ENCODE peak calls at places on chromosomes 2 and 18, in seven cellular contexts. O is GM12865, N is endothelial cell of umbilical vein, B is cardiac fibroblast, S is heart left ventricle, K is right lobe of liver, U is ovary. R is an unnamed sample.

GRCh38 chr2:44480068-44480467 is 118.3 kb downstream of the CAMKMT start:
- DNase-seq in N (no peak), U (no peak), O (no peak), B (no peak), S (no peak), K (no peak), R (no peak)

GRCh38 chr2:47313141-47313691 is 89.7 kb upstream of the MSH2 start:
- DNase-seq in B (peak), S (no peak), U (no peak), O (no peak), K (no peak), N (no peak), R (no peak)

GRCh38 chr2:219658447-219658846 is 31.0 kb downstream of the SLC4A3 start:
- DNase-seq in S (no peak), O (no peak), N (no peak), U (no peak), B (peak), K (no peak), R (no peak)

GRCh38 chr2:2874805-2875204 is 502.8 kb downstream of the EIPR1 start:
- DNase-seq in O (no peak), S (no peak), N (no peak), K (no peak), U (no peak), B (no peak), R (no peak)

GRCh38 chr2:56224316-56224715 is 40.5 kb downstream of the CCDC85A start:
- DNase-seq in K (no peak), N (peak), B (no peak), U (no peak), S (no peak), O (no peak), R (no peak)

GRCh38 chr2:123513351-123513750 is 511.7 kb upstream of the CNTNAP5 start:
- DNase-seq in K (no peak), U (no peak), O (no peak), B (no peak), N (no peak), S (no peak), R (no peak)

GRCh38 chr2:64478502-64479230 is 24.7 kb downstream of the LGALSL start:
- DNase-seq in K (no peak), B (no peak), N (no peak), O (no peak), U (no peak), S (no peak), R (no peak)

GRCh38 chr2:9191044-9191481 is 15.5 kb upstream of the ASAP2 start:
- DNase-seq in O (no peak), S (peak), B (peak), U (peak), K (peak), N (peak), R (no peak)

GRCh38 chr2:239676716-239677454 is 276.1 kb upstream of the HDAC4 start:
- DNase-seq in S (no peak), N (no peak), U (no peak), K (no peak), B (no peak), O (no peak), R (no peak)

GRCh38 chr2:20422679-20423271 is 24.1 kb upstream of the RHOB start:
- DNase-seq in U (peak), N (no peak), O (peak), K (no peak), B (peak), S (peak), R (no peak)

GRCh38 chr2:205571300-205571858 is 110.9 kb upstream of the NRP2 start:
- DNase-seq in O (no peak), B (no peak), S (no peak), N (no peak), U (no peak), K (no peak), R (no peak)

GRCh38 chr18:72700961-72701710 is 157.0 kb upstream of the CBLN2 start:
- DNase-seq in S (no peak), O (peak), K (no peak), B (peak), N (no peak), U (no peak), R (no peak)

GRCh38 chr2:235358981-235359471 is 134.8 kb upstream of the AGAP1 start:
- DNase-seq in U (no peak), S (no peak), B (no peak), O (no peak), K (no peak), N (no peak), R (no peak)

GRCh38 chr2:109446531-109447131 is 167.1 kb downstream of the SEPTIN10 start:
- DNase-seq in B (no peak), K (no peak), S (no peak), O (no peak), N (no peak), U (no peak), R (no peak)

GRCh38 chr2:12931211-12931844 is 214.6 kb downstream of the TRIB2 start:
- DNase-seq in K (no peak), B (peak), S (peak), N (peak), O (peak), U (no peak), R (no peak)

GRCh38 chr18:57816208-57816999 is 13.3 kb upstream of the ATP8B1 start:
- DNase-seq in S (no peak), O (no peak), B (no peak), U (no peak), K (no peak), N (no peak), R (no peak)

GRCh38 chr2:205650450-205650849 is 31.9 kb upstream of the NRP2 start:
- DNase-seq in S (no peak), N (peak), O (no peak), B (peak), U (no peak), K (no peak), R (no peak)

GRCh38 chr2:222320441-222321395 is 21.9 kb upstream of the PAX3 start:
- DNase-seq in N (peak), B (no peak), O (no peak), U (no peak), K (no peak), S (no peak), R (no peak)

GRCh38 chr2:26585966-26586365 is 55.2 kb downstream of the CIB4 start:
- DNase-seq in K (no peak), U (no peak), S (no peak), O (no peak), N (no peak), B (no peak), R (no peak)

GRCh38 chr2:82993631-82994030 is 1465.4 kb downstream of the SUCLG1 start:
- DNase-seq in U (no peak), B (no peak), S (no peak), K (no peak), O (no peak), N (no peak), R (peak)

GRCh38 chr2:168849610-168850009 is 40.6 kb downstream of the SPC25 start:
- DNase-seq in S (peak), O (peak), U (peak), N (peak), K (peak), B (peak), R (no peak)

GRCh38 chr18:13387856-13388548 is 169.4 kb downstream of the LDLRAD4 start:
- DNase-seq in U (no peak), O (no peak), N (peak), B (peak), K (no peak), S (no peak), R (no peak)

GRCh38 chr2:105545731-105546622 is 147.1 kb upstream of the FHL2 start:
- DNase-seq in K (no peak), O (peak), N (peak), S (peak), U (peak), B (peak), R (no peak)

GRCh38 chr2:27356382-27357181 is at the start of gene GTF3C2:
- DNase-seq in U (peak), B (peak), K (peak), N (peak), S (peak), O (peak), R (peak)

GRCh38 chr18:47204908-47205522 is 28.9 kb upstream of the IER3IP1 start:
- DNase-seq in S (peak), U (no peak), O (peak), N (peak), K (no peak), B (peak), R (peak)

GRCh38 chr2:2824588-2824987 is 493.5 kb upstream of the MYT1L start:
- DNase-seq in S (no peak), O (no peak), K (no peak), U (no peak), N (no peak), B (no peak), R (no peak)

GRCh38 chr2:31244101-31244500 is 10.1 kb downstream of the EHD3 start:
- DNase-seq in K (no peak), O (no peak), B (no peak), U (no peak), N (no peak), S (no peak), R (no peak)

GRCh38 chr2:140679752-140680151 is 1451.1 kb downstream of the LRP1B start:
- DNase-seq in B (no peak), S (no peak), U (no peak), O (no peak), N (no peak), K (no peak), R (no peak)

GRCh38 chr2:108911807-108912628 is 77.0 kb downstream of the EDAR start:
- DNase-seq in O (no peak), K (no peak), N (no peak), U (peak), B (no peak), S (no peak), R (no peak)

GRCh38 chr18:59123588-59124369 is 15.9 kb upstream of the SEC11C start:
- DNase-seq in B (peak), K (no peak), O (peak), U (no peak), S (no peak), N (no peak), R (no peak)

GRCh38 chr2:49044680-49045079 is 109.6 kb downstream of the FSHR start:
- DNase-seq in O (no peak), N (no peak), S (no peak), K (no peak), B (peak), U (no peak), R (no peak)

GRCh38 chr2:47250576-47251403 is 95.7 kb upstream of the STPG4 start:
- DNase-seq in B (no peak), U (no peak), S (no peak), N (no peak), O (no peak), K (no peak), R (peak)

GRCh38 chr2:9206991-9207640 is 504 bp downstream of the ASAP2 start:
- DNase-seq in B (peak), O (peak), S (peak), N (peak), U (peak), K (no peak), R (no peak)

GRCh38 chr2:212911011-212911410 is 240.4 kb downstream of the IKZF2 start:
- DNase-seq in U (no peak), S (no peak), O (peak), N (no peak), K (no peak), B (no peak), R (no peak)

GRCh38 chr2:42184346-42184745 is 15.2 kb downstream of the EML4 start:
- DNase-seq in O (no peak), S (no peak), N (no peak), B (no peak), K (no peak), U (no peak), R (no peak)

GRCh38 chr2:102070058-102070642 is 72.4 kb upstream of the IL1R1 start:
- DNase-seq in O (no peak), B (peak), U (peak), S (peak), N (no peak), K (peak), R (peak)

GRCh38 chr2:32947484-32948143 is 861 bp downstream of the LTBP1 start:
- DNase-seq in B (peak), S (peak), N (peak), O (peak), K (no peak), U (peak), R (no peak)

GRCh38 chr2:16722121-16722520 is 56.5 kb upstream of the CYRIA start:
- DNase-seq in U (no peak), O (no peak), K (no peak), S (no peak), N (no peak), B (no peak), R (no peak)

GRCh38 chr2:16725549-16725948 is 59.9 kb upstream of the CYRIA start:
- DNase-seq in O (no peak), N (no peak), B (no peak), U (no peak), S (no peak), K (no peak), R (no peak)

GRCh38 chr2:16719409-16719808 is 53.8 kb upstream of the CYRIA start:
- DNase-seq in N (no peak), B (no peak), S (no peak), O (no peak), K (no peak), U (no peak), R (no peak)

GRCh38 chr2:16726147-16726546 is 60.5 kb upstream of the CYRIA start:
- DNase-seq in K (no peak), N (no peak), B (no peak), U (no peak), S (no peak), O (no peak), R (no peak)

GRCh38 chr2:16722677-16723076 is 57.0 kb upstream of the CYRIA start:
- DNase-seq in K (no peak), B (no peak), S (no peak), N (no peak), U (no peak), O (no peak), R (no peak)
- TF ChIP-seq CTCF in K (no peak), B (no peak), S (no peak), N (no peak), U (no peak), O (no peak), R (no peak)

GRCh38 chr2:134231965-134232340 is 21.9 kb upstream of the MGAT5 start:
- DNase-seq in O (peak), U (no peak), B (no peak), N (no peak), K (no peak), S (no peak), R (no peak)
- H3K4me3 ChIP-seq in O (no peak), U (no peak), B (no peak), N (no peak), K (no peak), S (no peak), R (no peak)

GRCh38 chr2:71460595-71461303 is 7.4 kb downstream of the DYSF start:
- DNase-seq in N (peak), B (no peak), S (no peak), U (no peak), K (peak), O (no peak), R (no peak)
- TF ChIP-seq CTCF in N (peak), B (peak), S (peak), U (no peak), K (peak), O (peak), R (peak)

GRCh38 chr2:79935771-79936657 is 368.5 kb downstream of the LRRTM1 start:
- DNase-seq in N (peak), O (peak), S (peak), U (no peak), B (peak), K (no peak), R (peak)
- H3K4me3 ChIP-seq in N (no peak), O (no peak), S (peak), U (no peak), B (no peak), K (no peak), R (no peak)

DNA sequence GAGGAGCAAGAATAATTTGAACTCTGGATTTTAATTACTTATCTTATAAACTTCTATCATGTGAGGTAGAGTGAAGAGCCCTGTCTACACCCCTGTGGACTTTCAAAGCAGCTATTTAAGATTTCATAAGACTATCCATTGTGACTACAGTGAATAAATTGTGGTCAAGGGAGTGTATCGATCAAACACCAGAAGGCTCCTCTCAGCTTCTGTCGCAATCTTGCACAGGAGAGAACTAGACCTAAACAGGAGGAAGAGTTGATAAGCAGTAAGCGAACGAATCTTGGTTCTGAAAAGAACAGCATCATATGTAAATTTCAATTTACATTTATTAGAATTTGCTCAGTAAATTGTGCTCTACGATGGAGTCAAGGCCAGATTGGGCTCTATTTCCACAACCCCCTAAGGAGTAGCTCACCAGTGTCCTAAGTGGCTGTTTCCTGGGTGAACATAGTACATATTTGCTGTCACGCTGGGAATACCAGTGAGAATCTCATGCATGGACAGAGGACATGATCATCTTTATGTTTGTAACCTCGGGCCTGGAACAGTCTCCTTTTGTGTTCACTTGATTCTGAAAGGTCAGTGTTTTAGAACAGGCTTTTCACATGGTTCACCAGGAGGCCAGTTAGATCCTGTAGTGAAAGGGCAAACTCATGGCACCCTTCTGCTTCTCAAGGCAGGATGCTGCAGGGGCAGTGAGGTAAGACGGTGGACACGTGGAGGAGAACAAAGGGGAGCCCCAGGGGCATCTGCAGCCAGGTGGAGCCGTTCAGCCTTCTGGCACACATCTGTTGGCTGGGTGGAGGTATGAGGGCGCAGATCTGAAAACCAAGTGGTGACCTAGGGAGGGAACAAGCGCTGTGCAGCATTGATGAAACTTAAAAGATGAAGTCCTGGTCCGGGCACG is 33.3 kb downstream of the NPAS2 start:
- DNase-seq in U (no peak), N (no peak), S (no peak), K (no peak), B (no peak), O (no peak), R (no peak)
- TF ChIP-seq CTCF in U (no peak), N (no peak), S (no peak), K (no peak), B (no peak), O (no peak), R (no peak)

GRCh38 chr2:216618785-216619184 is 14.4 kb upstream of the IGFBP2 start:
- DNase-seq in B (no peak), O (no peak), K (no peak), N (no peak), U (no peak), S (no peak), R (no peak)

GRCh38 chr2:216619411-216620393 is 13.5 kb upstream of the IGFBP2 start:
- DNase-seq in K (no peak), B (peak), S (no peak), N (no peak), U (no peak), O (peak), R (no peak)

GRCh38 chr2:216615298-216616082 is 17.7 kb upstream of the IGFBP2 start:
- DNase-seq in U (no peak), O (no peak), K (peak), N (no peak), S (no peak), B (no peak), R (peak)

GRCh38 chr2:216616083-216616678 is 17.0 kb upstream of the IGFBP2 start:
- DNase-seq in U (no peak), S (no peak), B (no peak), N (no peak), K (peak), O (no peak), R (no peak)

GRCh38 chr2:216617159-216617815 is 15.9 kb upstream of the IGFBP2 start:
- DNase-seq in S (no peak), U (no peak), O (no peak), N (no peak), K (no peak), B (no peak), R (no peak)
- H3K4me3 ChIP-seq in S (no peak), U (no peak), O (no peak), N (no peak), K (no peak), B (no peak), R (no peak)

GRCh38 chr2:200308001-200308400 is 1.5 kb downstream of the SPATS2L start:
- DNase-seq in N (no peak), B (peak), O (no peak), S (no peak), U (no peak), K (no peak), R (no peak)

GRCh38 chr2:200310545-200310971 is 4.1 kb downstream of the SPATS2L start:
- DNase-seq in U (no peak), K (no peak), S (no peak), O (no peak), B (no peak), N (no peak), R (no peak)

GRCh38 chr2:200309296-200309846 is 2.9 kb downstream of the SPATS2L start:
- DNase-seq in U (no peak), B (no peak), N (no peak), O (no peak), K (no peak), S (no peak), R (no peak)

GRCh38 chr2:200306969-200307811 is 697 bp downstream of the SPATS2L start:
- DNase-seq in S (peak), O (peak), K (peak), U (peak), B (peak), N (peak), R (no peak)

GRCh38 chr2:200308421-200309295 is 2.2 kb downstream of the SPATS2L start:
- DNase-seq in N (peak), K (no peak), B (no peak), S (no peak), U (no peak), O (peak), R (no peak)
- TF ChIP-seq CTCF in N (no peak), K (peak), B (no peak), S (no peak), U (no peak), O (no peak), R (no peak)

R was measured in LNCaP clone FGC.